ENCODE peak calls at places on chromosomes 2 and 18, in ten cellular contexts. One of them, this sample, is unnamed.
A peak's percentile ranks its signal among the peaks of the same experiment; 100 is the strongest.

GRCh38 chr2:192546566-192546965 is 351.8 kb upstream of the TMEFF2 start:
- DNase-seq in pancreas: no peak
- DNase-seq in T-helper 2 cell treated with Interferon-gamma antibody and Interleukin-4, amounts not matched to agents 5 μg/mL and 100 μg/mL, for 36 hours: no peak
- DNase-seq in SHP77: no peak
- DNase-seq in NCI-H748 treated with DMSO at 0.1 percent for 48 hours: no peak
- DNase-seq in HS-5: peak; percentile 39
- DNase-seq in LHCN-M2: no peak
- DNase-seq in B cell: no peak
- DNase-seq in cardiac fibroblast: no peak
- DNase-seq in thoracic aorta: no peak
- DNase-seq in this sample: no peak

GRCh38 chr2:95074663-95075439 is 46.8 kb downstream of the MRPS5 start:
- DNase-seq in pancreas: no peak
- DNase-seq in T-helper 2 cell treated with Interferon-gamma antibody and Interleukin-4, amounts not matched to agents 5 μg/mL and 100 μg/mL, for 36 hours: peak; percentile 76
- DNase-seq in SHP77: no peak
- DNase-seq in NCI-H748 treated with DMSO at 0.1 percent for 48 hours: no peak
- DNase-seq in HS-5: no peak
- DNase-seq in LHCN-M2: no peak
- DNase-seq in B cell: no peak
- DNase-seq in cardiac fibroblast: no peak
- DNase-seq in thoracic aorta: no peak
- DNase-seq in this sample: peak; percentile 53

GRCh38 chr2:49753344-49753930 is 599.1 kb upstream of the FSHR start:
- DNase-seq in pancreas: no peak
- DNase-seq in T-helper 2 cell treated with Interferon-gamma antibody and Interleukin-4, amounts not matched to agents 5 μg/mL and 100 μg/mL, for 36 hours: no peak
- DNase-seq in SHP77: no peak
- DNase-seq in NCI-H748 treated with DMSO at 0.1 percent for 48 hours: peak; percentile 8
- DNase-seq in HS-5: no peak
- DNase-seq in LHCN-M2: no peak
- DNase-seq in B cell: no peak
- DNase-seq in cardiac fibroblast: peak; percentile 10
- DNase-seq in thoracic aorta: no peak
- DNase-seq in this sample: no peak

GRCh38 chr2:105518897-105519296 is 120.0 kb upstream of the FHL2 start:
- DNase-seq in pancreas: no peak
- DNase-seq in T-helper 2 cell treated with Interferon-gamma antibody and Interleukin-4, amounts not matched to agents 5 μg/mL and 100 μg/mL, for 36 hours: no peak
- DNase-seq in SHP77: peak; percentile 25
- DNase-seq in NCI-H748 treated with DMSO at 0.1 percent for 48 hours: no peak
- DNase-seq in HS-5: no peak
- DNase-seq in LHCN-M2: no peak
- DNase-seq in B cell: no peak
- DNase-seq in cardiac fibroblast: no peak
- DNase-seq in thoracic aorta: no peak
- DNase-seq in this sample: peak; percentile 14

GRCh38 chr2:203327582-203327917 is 644 bp upstream of the ABI2 start:
- DNase-seq in pancreas: no peak
- DNase-seq in T-helper 2 cell treated with Interferon-gamma antibody and Interleukin-4, amounts not matched to agents 5 μg/mL and 100 μg/mL, for 36 hours: no peak
- DNase-seq in SHP77: no peak
- DNase-seq in NCI-H748 treated with DMSO at 0.1 percent for 48 hours: peak; percentile 77
- DNase-seq in HS-5: no peak
- DNase-seq in LHCN-M2: no peak
- DNase-seq in B cell: no peak
- DNase-seq in cardiac fibroblast: peak; percentile 15
- DNase-seq in thoracic aorta: no peak
- DNase-seq in this sample: no peak

GRCh38 chr18:50875966-50876536 is 2.9 kb upstream of the ME2 start:
- DNase-seq in pancreas: no peak
- DNase-seq in T-helper 2 cell treated with Interferon-gamma antibody and Interleukin-4, amounts not matched to agents 5 μg/mL and 100 μg/mL, for 36 hours: no peak
- DNase-seq in SHP77: no peak
- DNase-seq in NCI-H748 treated with DMSO at 0.1 percent for 48 hours: no peak
- DNase-seq in HS-5: no peak
- DNase-seq in LHCN-M2: no peak
- DNase-seq in B cell: no peak
- DNase-seq in cardiac fibroblast: no peak
- DNase-seq in thoracic aorta: no peak
- DNase-seq in this sample: no peak

GRCh38 chr2:121489284-121489683 is 41.4 kb upstream of the RNU4ATAC start:
- DNase-seq in pancreas: peak; percentile 62
- DNase-seq in T-helper 2 cell treated with Interferon-gamma antibody and Interleukin-4, amounts not matched to agents 5 μg/mL and 100 μg/mL, for 36 hours: no peak
- DNase-seq in SHP77: peak; percentile 14
- DNase-seq in NCI-H748 treated with DMSO at 0.1 percent for 48 hours: peak; percentile 67
- DNase-seq in HS-5: no peak
- DNase-seq in LHCN-M2: peak; percentile 37
- DNase-seq in B cell: no peak
- DNase-seq in cardiac fibroblast: peak; percentile 47
- DNase-seq in thoracic aorta: no peak
- DNase-seq in this sample: no peak

GRCh38 chr2:43445248-43445647 is 150.6 kb downstream of the THADA start:
- DNase-seq in pancreas: no peak
- DNase-seq in T-helper 2 cell treated with Interferon-gamma antibody and Interleukin-4, amounts not matched to agents 5 μg/mL and 100 μg/mL, for 36 hours: no peak
- DNase-seq in SHP77: no peak
- DNase-seq in NCI-H748 treated with DMSO at 0.1 percent for 48 hours: no peak
- DNase-seq in HS-5: no peak
- DNase-seq in LHCN-M2: no peak
- DNase-seq in B cell: no peak
- DNase-seq in cardiac fibroblast: no peak
- DNase-seq in thoracic aorta: no peak
- DNase-seq in this sample: no peak

GRCh38 chr2:75994759-75995158 is 284.0 kb upstream of the GCFC2 start:
- DNase-seq in pancreas: no peak
- DNase-seq in T-helper 2 cell treated with Interferon-gamma antibody and Interleukin-4, amounts not matched to agents 5 μg/mL and 100 μg/mL, for 36 hours: no peak
- DNase-seq in SHP77: no peak
- DNase-seq in NCI-H748 treated with DMSO at 0.1 percent for 48 hours: no peak
- DNase-seq in HS-5: no peak
- DNase-seq in LHCN-M2: no peak
- DNase-seq in B cell: no peak
- DNase-seq in cardiac fibroblast: no peak
- DNase-seq in thoracic aorta: no peak
- DNase-seq in this sample: no peak

GRCh38 chr2:156279446-156279845 is 53.1 kb downstream of the NR4A2 start:
- DNase-seq in pancreas: no peak
- DNase-seq in T-helper 2 cell treated with Interferon-gamma antibody and Interleukin-4, amounts not matched to agents 5 μg/mL and 100 μg/mL, for 36 hours: no peak
- DNase-seq in SHP77: no peak
- DNase-seq in NCI-H748 treated with DMSO at 0.1 percent for 48 hours: no peak
- DNase-seq in HS-5: no peak
- DNase-seq in LHCN-M2: no peak
- DNase-seq in B cell: no peak
- DNase-seq in cardiac fibroblast: no peak
- DNase-seq in thoracic aorta: no peak
- DNase-seq in this sample: no peak

GRCh38 chr2:230225486-230225885 is at the start of gene SP140:
- DNase-seq in pancreas: peak; percentile 46
- DNase-seq in T-helper 2 cell treated with Interferon-gamma antibody and Interleukin-4, amounts not matched to agents 5 μg/mL and 100 μg/mL, for 36 hours: peak; percentile 86
- DNase-seq in SHP77: no peak
- DNase-seq in NCI-H748 treated with DMSO at 0.1 percent for 48 hours: no peak
- DNase-seq in HS-5: no peak
- DNase-seq in LHCN-M2: no peak
- DNase-seq in B cell: peak; percentile 52
- DNase-seq in cardiac fibroblast: no peak
- DNase-seq in thoracic aorta: no peak
- DNase-seq in this sample: no peak

GRCh38 chr2:240519396-240520142 is 38.2 kb downstream of the ANKMY1 start:
- DNase-seq in pancreas: no peak
- DNase-seq in T-helper 2 cell treated with Interferon-gamma antibody and Interleukin-4, amounts not matched to agents 5 μg/mL and 100 μg/mL, for 36 hours: no peak
- DNase-seq in SHP77: no peak
- DNase-seq in NCI-H748 treated with DMSO at 0.1 percent for 48 hours: no peak
- DNase-seq in HS-5: no peak
- DNase-seq in LHCN-M2: no peak
- DNase-seq in B cell: no peak
- DNase-seq in cardiac fibroblast: peak; percentile 45
- DNase-seq in thoracic aorta: no peak
- DNase-seq in this sample: no peak

GRCh38 chr18:25230658-25231326 is 121.2 kb downstream of the ZNF521 start:
- DNase-seq in pancreas: peak; percentile 36
- DNase-seq in T-helper 2 cell treated with Interferon-gamma antibody and Interleukin-4, amounts not matched to agents 5 μg/mL and 100 μg/mL, for 36 hours: no peak
- DNase-seq in SHP77: no peak
- DNase-seq in NCI-H748 treated with DMSO at 0.1 percent for 48 hours: no peak
- DNase-seq in HS-5: no peak
- DNase-seq in LHCN-M2: peak; percentile 84
- DNase-seq in B cell: no peak
- DNase-seq in cardiac fibroblast: peak; percentile 94
- DNase-seq in thoracic aorta: peak; percentile 46
- DNase-seq in this sample: peak; percentile 72